ENCODE peak calls at places on chromosomes 13 and 19, in eight cellular contexts. F is left ventricle myocardium inferior, E is right atrium auricular region, J is SK-N-SH, P is psoas muscle, R is colonic mucosa, V is kidney epithelial cell, H is pancreas. Z is an unnamed sample.

GRCh38 chr13:34462843-34463242 is 479.2 kb upstream of the NBEA start:
- DNase-seq in H (no peak), P (no peak), J (no peak), V (peak; percentile 37), E (no peak), R (no peak), F (peak; percentile 17), Z (peak; percentile 17)

GRCh38 chr13:71632721-71633120 is 234.3 kb downstream of the DACH1 start:
- DNase-seq in E (no peak), H (no peak), F (no peak), P (no peak), V (no peak), J (no peak), R (no peak), Z (no peak)

GRCh38 chr13:101942535-101943157 is 459.2 kb downstream of the FGF14 start:
- DNase-seq in J (peak; percentile 53), V (no peak), H (no peak), R (no peak), E (no peak), P (no peak), F (no peak), Z (no peak)

GRCh38 chr19:46714523-46715106 is 2.3 kb downstream of the PRKD2 start:
- DNase-seq in P (no peak), E (no peak), H (no peak), R (no peak), J (no peak), V (no peak), F (no peak), Z (no peak)

GRCh38 chr13:39401091-39401647 is 201.8 kb downstream of the LHFPL6 start:
- DNase-seq in J (no peak), P (no peak), H (no peak), R (no peak), E (no peak), V (no peak), F (no peak), Z (no peak)

GRCh38 chr19:49896863-49897621 is at the start of gene IL4I1:
- DNase-seq in P (no peak), R (no peak), E (no peak), V (peak; percentile 53), H (no peak), F (no peak), J (no peak), Z (no peak)

GRCh38 chr13:32135655-32136054 is 104.1 kb downstream of the FRY start:
- DNase-seq in P (no peak), H (no peak), F (no peak), R (no peak), E (no peak), V (no peak), J (no peak), Z (no peak)

GRCh38 chr13:21673592-21674270 is 2.9 kb downstream of the FGF9 start:
- DNase-seq in J (peak; percentile 83), R (peak; percentile 56), F (peak; percentile 46), H (peak; percentile 52), E (no peak), V (no peak), P (peak; percentile 52), Z (no peak)

GRCh38 chr13:30376426-30377311 is 45.6 kb upstream of the UBE2L5 start:
- DNase-seq in E (no peak), J (no peak), V (no peak), H (no peak), F (no peak), P (no peak), R (peak; percentile 69), Z (no peak)

GRCh38 chr19:2171349-2172145 is 7.8 kb downstream of the DOT1L start:
- DNase-seq in J (peak; percentile 67), H (peak; percentile 58), V (no peak), P (peak; percentile 41), E (no peak), F (peak; percentile 73), R (no peak), Z (no peak)

GRCh38 chr13:89514534-89515312 is 1832.8 kb upstream of the MIR17HG start:
- DNase-seq in P (no peak), F (no peak), J (no peak), H (peak; percentile 17), V (peak; percentile 39), R (no peak), E (no peak), Z (no peak)

GRCh38 chr19:23070353-23070781 is 46.5 kb upstream of the ZNF730 start:
- DNase-seq in F (peak; percentile 46), E (peak; percentile 61), J (peak; percentile 73), H (peak; percentile 27), V (no peak), R (peak; percentile 27), P (peak; percentile 31), Z (no peak)

GRCh38 chr19:23065306-23065705 is 51.5 kb upstream of the ZNF730 start:
- DNase-seq in F (no peak), V (no peak), J (no peak), R (no peak), E (no peak), H (no peak), P (no peak), Z (no peak)

GRCh38 chr19:23075031-23075733 is 41.6 kb upstream of the ZNF730 start:
- DNase-seq in V (peak; percentile 43), R (peak; percentile 73), E (peak; percentile 64), F (peak; percentile 57), H (peak; percentile 26), J (peak; percentile 92), P (peak; percentile 45), Z (peak; percentile 16)

DNA sequence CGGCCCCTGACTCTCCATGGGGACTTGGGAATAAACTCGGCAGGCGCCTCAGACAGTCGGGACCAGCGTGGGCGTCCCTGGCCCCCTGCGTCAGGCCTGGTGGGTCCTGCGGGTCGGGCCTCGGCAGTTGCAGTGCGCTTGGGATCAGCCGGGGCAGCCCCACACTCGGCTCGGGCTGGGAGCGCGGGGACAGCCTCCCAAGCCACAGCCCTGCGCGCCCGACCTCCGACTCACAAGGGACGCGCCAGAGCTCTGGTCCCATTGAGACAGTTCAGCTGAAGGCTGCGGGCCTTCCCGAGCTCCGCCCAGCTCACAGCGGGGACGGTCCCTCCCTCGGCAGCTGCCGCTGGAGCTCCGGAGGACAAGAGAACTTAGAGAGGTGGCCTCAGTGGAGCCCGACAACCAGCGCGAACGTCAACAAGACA is 45.7 kb upstream of the ZNF730 start:
- DNase-seq in R (peak; percentile 20), V (no peak), P (peak; percentile 14), E (peak; percentile 61), F (peak; percentile 31), J (peak; percentile 66), H (peak; percentile 17), Z (no peak)
- H3K4me3 ChIP-seq in R (no peak overlapping the region), V (peak overlapping the region; percentile 35), P (peak overlapping the region; percentile 44), E (peak overlapping the region; percentile 50), F (peak overlapping the region; percentile 64), J (peak overlapping the region; percentile 49), H (peak overlapping the region; percentile 12), Z (peak overlapping the region; percentile 32)

GRCh38 chr19:8044018-8044417 is 8.5 kb upstream of the CCL25 start:
- DNase-seq in V (no peak), E (no peak), J (no peak), H (no peak), R (no peak), P (no peak), F (no peak), Z (no peak)
- H3K4me3 ChIP-seq in V (no peak overlapping the region), E (no peak overlapping the region), J (no peak overlapping the region), H (no peak overlapping the region), R (no peak overlapping the region), P (no peak overlapping the region), F (no peak overlapping the region), Z (no peak overlapping the region)

DNA sequence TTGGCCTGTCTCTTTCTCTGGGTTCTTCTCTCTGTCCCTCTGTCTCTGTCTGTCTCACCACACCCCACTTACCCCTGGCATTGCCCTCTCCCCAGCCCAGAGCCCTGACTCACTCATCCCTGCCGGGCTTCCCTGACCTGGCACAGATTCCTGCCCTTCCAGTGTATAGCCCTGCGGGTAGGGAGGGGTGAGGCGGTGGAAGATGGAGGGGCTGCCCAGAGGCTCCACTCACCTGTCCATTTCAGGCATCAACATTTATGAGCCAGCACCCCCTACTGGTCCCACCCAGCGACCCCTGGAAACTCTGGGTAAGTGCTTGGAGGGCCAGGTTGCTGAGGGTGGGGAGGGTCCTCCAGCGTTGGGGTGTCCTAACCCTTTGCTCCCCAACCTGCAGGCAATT is 1.0 kb downstream of the NCCRP1 start:
- DNase-seq in H (peak; percentile 59), E (no peak), F (no peak), V (no peak), R (no peak), J (no peak), P (no peak), Z (no peak)
- H3K4me3 ChIP-seq in H (no peak overlapping the region), E (no peak overlapping the region), F (no peak overlapping the region), V (no peak overlapping the region), R (no peak overlapping the region), J (no peak overlapping the region), P (no peak overlapping the region), Z (no peak overlapping the region)

GRCh38 chr13:77305276-77305675 is 21.6 kb downstream of the MYCBP2 start:
- DNase-seq in R (no peak), V (no peak), J (no peak), P (no peak), F (no peak), E (no peak), H (no peak), Z (no peak)

GRCh38 chr13:77306458-77306857 is 20.4 kb downstream of the MYCBP2 start:
- DNase-seq in R (no peak), P (no peak), H (no peak), E (no peak), V (no peak), J (no peak), F (no peak), Z (no peak)

GRCh38 chr13:77299587-77299986 is 27.3 kb downstream of the MYCBP2 start:
- DNase-seq in P (no peak), J (no peak), R (no peak), F (no peak), V (no peak), E (no peak), H (no peak), Z (no peak)

GRCh38 chr13:77298403-77298802 is 28.5 kb downstream of the MYCBP2 start:
- DNase-seq in J (no peak), E (no peak), P (no peak), R (no peak), H (no peak), V (no peak), F (no peak), Z (no peak)

DNA sequence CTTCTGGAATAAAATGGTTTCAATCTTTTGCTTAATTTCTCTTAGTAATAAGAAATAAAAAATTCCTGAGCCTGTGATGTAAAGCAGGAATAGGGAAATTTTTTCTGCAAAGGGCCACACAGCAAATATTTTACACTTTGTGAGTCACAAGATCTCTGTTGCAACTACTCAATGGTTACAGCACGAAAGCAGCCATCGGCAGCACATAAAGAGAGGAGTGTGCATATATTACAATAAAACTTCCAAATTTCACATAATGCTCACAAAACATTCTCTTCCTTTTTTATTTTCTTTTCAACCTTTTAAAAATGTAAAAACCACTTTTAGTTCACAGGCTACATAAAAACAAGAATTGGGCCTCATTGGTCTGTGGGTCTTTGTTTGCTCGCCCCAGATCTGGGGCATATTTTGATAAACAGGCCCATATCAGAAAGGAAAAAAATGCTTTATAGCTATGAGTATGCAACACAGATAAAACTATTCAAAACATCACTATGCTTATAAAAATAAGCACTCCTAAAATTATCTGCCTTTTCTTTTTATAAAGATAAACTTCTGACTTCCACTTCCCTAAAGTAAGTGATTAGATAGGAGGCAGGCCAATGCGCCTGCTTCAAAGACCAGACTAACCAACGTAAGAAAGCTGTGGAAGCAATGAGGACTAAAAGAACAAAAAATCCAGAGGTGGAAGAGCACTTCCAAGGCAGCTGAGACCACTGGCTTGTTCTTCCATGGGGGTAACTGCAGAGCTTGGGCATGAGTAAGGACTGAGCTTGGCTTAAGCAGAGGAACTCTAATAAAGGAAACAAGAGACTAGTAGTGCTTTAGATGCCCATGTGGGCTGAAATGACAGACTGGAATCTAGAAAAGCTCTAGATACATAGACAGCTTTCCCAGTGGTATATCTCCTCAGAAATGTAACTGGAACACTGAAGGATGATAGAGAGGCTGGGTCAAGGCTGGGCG is 26.4 kb downstream of the MYCBP2 start:
- DNase-seq in R (no peak), V (no peak), E (no peak), F (no peak), H (no peak), P (no peak), J (no peak), Z (peak; percentile 43)
- H3K4me3 ChIP-seq in R (no peak overlapping the region), V (no peak overlapping the region), E (no peak overlapping the region), F (peak overlapping the region; percentile 2), H (no peak overlapping the region), P (no peak overlapping the region), J (no peak overlapping the region), Z (no peak overlapping the region)

Z was measured in AG09309.